ENCODE peak calls at places on chromosome 11, in nine cellular contexts. A is IMR-90, N is dorsolateral prefrontal cortex, U is tibial artery, C is left ventricle myocardium inferior, V is Caco-2, Z is fibroblast of mammary gland, H is AG10803, S is astrocyte. O is an unnamed sample.

GRCh38 chr11:38005597-38005996 is 1407.6 kb upstream of the RAG2 start:
- DNase-seq in A (peak), N (no peak), U (no peak), C (no peak), V (no peak), Z (no peak), H (no peak), S (peak), O (peak)

GRCh38 chr11:38791346-38791961 is 2193.4 kb upstream of the RAG2 start:
- DNase-seq in A (peak), N (no peak), U (no peak), C (no peak), V (peak), Z (peak), H (peak), S (peak), O (peak)

GRCh38 chr11:93490996-93491618 is 52.1 kb downstream of the SMCO4 start:
- DNase-seq in A (no peak), N (no peak), U (no peak), C (no peak), V (no peak), Z (no peak), H (no peak), S (no peak), O (no peak)

GRCh38 chr11:134584001-134584561 is 172.0 kb upstream of the B3GAT1 start:
- DNase-seq in A (no peak), N (no peak), U (no peak), C (no peak), V (no peak), Z (no peak), H (no peak), S (no peak), O (no peak)

GRCh38 chr11:64019106-64020031 is 16.4 kb upstream of the FLRT1 start:
- DNase-seq in A (no peak), N (no peak), U (no peak), C (peak), V (no peak), Z (no peak), H (no peak), S (no peak), O (no peak)

GRCh38 chr11:11987503-11988022 is 20.9 kb downstream of the DKK3 start:
- DNase-seq in A (peak), N (no peak), U (no peak), C (no peak), V (no peak), Z (peak), H (peak), S (peak), O (peak)

GRCh38 chr11:26231252-26231661 is 100.7 kb upstream of the ANO3 start:
- DNase-seq in A (peak), N (no peak), U (no peak), C (no peak), V (no peak), Z (peak), H (peak), S (peak), O (peak)

GRCh38 chr11:14182833-14183340 is 176.1 kb downstream of the RRAS2 start:
- DNase-seq in A (no peak), N (no peak), U (no peak), C (no peak), V (no peak), Z (no peak), H (no peak), S (no peak), O (no peak)

GRCh38 chr11:36258730-36259360 is 30.4 kb downstream of the COMMD9 start:
- DNase-seq in A (peak), N (peak), U (peak), C (peak), V (peak), Z (peak), H (peak), S (peak), O (peak)

GRCh38 chr11:20048246-20048645 is 112.0 kb downstream of the DBX1 start:
- DNase-seq in A (peak), N (no peak), U (no peak), C (no peak), V (no peak), Z (peak), H (peak), S (peak), O (peak)

GRCh38 chr11:1289211-1289935 is 20.1 kb downstream of the TOLLIP start:
- DNase-seq in A (no peak), N (peak), U (peak), C (peak), V (no peak), Z (no peak), H (no peak), S (no peak), O (no peak)

GRCh38 chr11:111982019-111982464 is 43.2 kb upstream of the DLAT start:
- DNase-seq in A (peak), N (no peak), U (peak), C (no peak), V (peak), Z (peak), H (peak), S (peak), O (peak)

GRCh38 chr11:115581871-115582639 is 77.8 kb upstream of the CADM1 start:
- DNase-seq in A (peak), N (no peak), U (no peak), C (no peak), V (peak), Z (no peak), H (peak), S (peak), O (no peak)

GRCh38 chr11:30774451-30774850 is 188.3 kb upstream of the MPPED2 start:
- DNase-seq in A (no peak), N (no peak), U (no peak), C (no peak), V (no peak), Z (no peak), H (no peak), S (no peak), O (no peak)

GRCh38 chr11:103923473-103923931 is 112.9 kb upstream of the DDI1 start:
- DNase-seq in A (no peak), N (no peak), U (no peak), C (no peak), V (peak), Z (no peak), H (peak), S (peak), O (peak)

GRCh38 chr11:74330065-74330858 is 18.8 kb upstream of the P4HA3 start:
- DNase-seq in A (peak), N (no peak), U (no peak), C (no peak), V (no peak), Z (peak), H (peak), S (peak), O (peak)

GRCh38 chr11:45745065-45745811 is 59.7 kb upstream of the SLC35C1 start:
- DNase-seq in A (no peak), N (no peak), U (peak), C (peak), V (no peak), Z (no peak), H (no peak), S (no peak), O (peak)

GRCh38 chr11:11895672-11896071 is 53.9 kb downstream of the USP47 start:
- DNase-seq in A (peak), N (no peak), U (no peak), C (no peak), V (no peak), Z (peak), H (peak), S (no peak), O (peak)

GRCh38 chr11:135027461-135027860 is 615.4 kb upstream of the B3GAT1 start:
- DNase-seq in A (peak), N (no peak), U (no peak), C (no peak), V (peak), Z (peak), H (peak), S (peak), O (peak)

GRCh38 chr11:2548596-2548995 is 103.8 kb downstream of the KCNQ1 start:
- DNase-seq in A (no peak), N (no peak), U (no peak), C (no peak), V (no peak), Z (no peak), H (no peak), S (no peak), O (no peak)

GRCh38 chr11:115784796-115785521 is 280.7 kb upstream of the CADM1 start:
- DNase-seq in A (no peak), N (no peak), U (no peak), C (peak), V (no peak), Z (no peak), H (no peak), S (no peak), O (no peak)

GRCh38 chr11:7597620-7598019 is 75.7 kb downstream of the CYB5R2 start:
- DNase-seq in A (no peak), N (no peak), U (no peak), C (no peak), V (peak), Z (no peak), H (no peak), S (no peak), O (no peak)
- H3K4me3 ChIP-seq in A (no peak), N (no peak), U (no peak), C (no peak), V (no peak), Z (no peak), H (no peak), S (no peak), O (no peak)

DNA sequence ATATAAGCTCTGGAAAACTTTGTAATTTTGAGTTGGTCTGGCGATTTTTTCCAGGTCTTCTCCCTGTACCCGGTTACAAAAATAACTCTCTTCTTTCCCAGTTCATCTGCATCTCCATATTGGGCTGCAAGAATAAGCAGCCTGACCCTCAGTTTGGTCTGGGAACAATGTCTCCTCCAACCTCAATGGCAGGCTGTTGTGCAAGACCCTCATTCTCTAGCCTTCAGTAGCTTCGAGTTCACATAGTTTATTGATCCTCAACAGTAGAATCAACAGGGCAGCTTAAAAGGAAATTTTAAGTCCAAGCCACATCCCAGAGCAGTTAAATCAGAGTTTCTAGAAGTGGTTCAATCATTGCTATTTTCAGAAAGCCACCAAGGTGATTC is 35.3 kb downstream of the TMPRSS5 start:
- DNase-seq in A (no peak), N (no peak), U (no peak), C (no peak), V (peak), Z (no peak), H (no peak), S (no peak), O (no peak)
- TF ChIP-seq CTCF in A (no peak), N (no peak), U (no peak), C (no peak), V (no peak), Z (no peak), H (no peak), S (no peak), O (no peak)

DNA sequence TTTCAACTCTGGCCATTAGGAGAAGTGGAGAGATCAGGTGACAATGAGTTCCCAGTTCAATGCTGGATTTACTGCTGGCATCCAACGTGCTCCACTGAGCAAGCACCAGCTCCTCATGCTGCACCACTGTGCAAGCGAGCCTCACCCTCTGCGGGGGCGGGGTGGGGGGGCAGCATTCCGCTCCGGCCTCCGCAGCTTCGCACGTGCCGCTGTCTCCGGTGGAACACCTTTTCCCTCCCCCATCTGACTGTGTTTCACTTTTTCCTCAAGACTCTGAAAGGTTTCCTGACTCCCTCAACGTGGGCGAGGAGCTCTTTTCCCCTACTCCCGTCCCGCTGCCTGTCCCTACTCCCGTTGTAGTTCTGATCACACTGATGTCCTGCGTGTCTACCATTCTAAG is 835 bp upstream of the RHOD start:
- DNase-seq in A (peak), N (no peak), U (no peak), C (no peak), V (peak), Z (peak), H (peak), S (no peak), O (no peak)
- H3K4me3 ChIP-seq in A (no peak), N (no peak), U (peak), C (peak), V (peak), Z (peak), H (peak), S (peak), O (no peak)

DNA sequence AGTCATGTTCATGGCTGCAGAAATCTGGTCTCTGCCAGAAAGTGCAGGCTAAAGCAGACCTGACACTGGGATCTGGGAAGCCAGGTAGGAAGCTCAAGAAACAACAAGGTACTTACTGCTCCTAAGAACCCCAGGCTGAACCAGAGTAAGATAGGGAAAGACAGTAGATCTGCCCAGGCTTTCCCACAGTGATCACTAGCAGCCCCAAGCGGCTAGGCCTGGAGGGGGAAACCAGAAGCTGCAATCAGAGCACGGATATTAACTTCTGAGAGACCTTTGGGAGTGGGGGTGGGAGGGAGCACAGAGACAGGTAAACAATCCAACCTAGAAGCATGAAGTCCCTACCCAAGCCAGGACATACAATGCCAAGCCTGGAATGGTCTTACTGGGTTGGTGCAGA is 135.2 kb upstream of the C11orf58 start:
- DNase-seq in A (no peak), N (no peak), U (no peak), C (no peak), V (no peak), Z (no peak), H (no peak), S (no peak), O (no peak)
- TF ChIP-seq CTCF in A (no peak), N (no peak), U (no peak), C (peak), V (no peak), Z (no peak), H (no peak), S (no peak), O (no peak)

DNA sequence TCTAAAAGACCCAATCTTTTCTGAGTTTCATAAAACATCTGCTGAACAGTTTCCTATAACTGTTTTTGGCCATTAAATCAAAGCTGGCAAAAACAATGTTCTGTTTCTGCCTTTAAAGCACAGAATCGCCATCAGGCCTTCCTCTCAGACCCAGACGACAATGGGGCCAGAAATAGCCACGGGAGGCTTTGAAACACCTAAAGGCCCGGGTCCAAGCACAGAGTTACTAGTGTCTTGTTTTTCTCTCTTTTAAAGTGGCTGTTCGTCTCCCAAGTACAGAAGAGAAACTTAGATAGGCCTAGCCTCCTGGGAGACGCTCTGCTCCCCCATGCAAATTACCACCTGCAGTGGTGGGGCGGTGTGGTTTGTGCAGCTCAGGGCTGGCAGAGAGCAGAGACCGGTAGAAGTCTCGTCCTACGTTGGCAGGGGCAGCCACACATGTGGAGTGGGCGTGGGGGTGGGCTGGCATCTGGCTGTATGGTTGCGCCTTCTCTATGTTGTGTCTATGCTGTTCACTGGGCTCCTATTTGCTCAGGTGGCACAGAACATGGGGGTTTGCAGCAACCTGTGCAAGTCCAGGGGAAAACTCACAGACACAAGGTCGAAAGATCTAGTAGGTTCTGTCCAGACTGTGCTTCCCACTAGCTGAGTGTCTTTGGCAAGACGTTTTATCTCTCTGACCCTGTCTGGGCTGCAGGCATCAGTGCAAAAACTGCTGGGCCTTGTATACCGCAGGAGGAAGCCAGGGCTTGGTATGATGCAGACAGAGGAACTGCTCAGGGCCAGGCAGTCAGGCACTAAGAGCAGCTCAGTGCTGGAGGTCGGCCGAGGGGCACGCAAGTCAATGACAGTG is 23.6 kb upstream of the ETS1 start:
- DNase-seq in A (no peak), N (no peak), U (no peak), C (no peak), V (no peak), Z (no peak), H (no peak), S (no peak), O (no peak)
- H3K4me3 ChIP-seq in A (no peak), N (no peak), U (no peak), C (no peak), V (no peak), Z (no peak), H (no peak), S (no peak), O (no peak)

GRCh38 chr11:60762851-60763691 is 6.4 kb downstream of the MS4A15 start:
- DNase-seq in A (no peak), N (no peak), U (peak), C (no peak), V (peak), Z (no peak), H (no peak), S (no peak), O (no peak)
- TF ChIP-seq CTCF in A (peak), N (no peak), U (no peak), C (peak), V (peak), Z (peak), H (peak), S (no peak), O (peak)